ENCODE peak calls at places on chromosomes 11 and 22, in ten cellular contexts. One of them, this sample, is unnamed.
A peak's percentile ranks its signal among the peaks of the same experiment; 100 is the strongest.

GRCh38 chr11:64234840-64235379 is 526 bp downstream of the VEGFB start:
- DNase-seq in fibroblast of lung: no peak
- DNase-seq in MM.1S: peak; percentile 60
- DNase-seq in kidney: no peak
- DNase-seq in GM23248: peak; percentile 75
- DNase-seq in PC-3: peak; percentile 59
- DNase-seq in NT2/D1: no peak
- DNase-seq in endodermal cell: peak; percentile 76
- DNase-seq in neural progenitor cell: peak; percentile 64
- DNase-seq in HepG2: no peak
- DNase-seq in this sample: peak; percentile 83

GRCh38 chr11:18594999-18595749 is 4.4 kb upstream of the MISFA start:
- DNase-seq in NT2/D1: no peak
- DNase-seq in PC-3: peak; percentile 12
- DNase-seq in MM.1S: no peak
- DNase-seq in kidney: no peak
- DNase-seq in GM23248: peak; percentile 9
- DNase-seq in HepG2: no peak
- DNase-seq in endodermal cell: no peak
- DNase-seq in fibroblast of lung: no peak
- DNase-seq in neural progenitor cell: no peak
- DNase-seq in this sample: no peak

GRCh38 chr11:62298975-62299374 is at the start of gene SCGB1D4:
- DNase-seq in kidney: no peak
- DNase-seq in PC-3: no peak
- DNase-seq in endodermal cell: no peak
- DNase-seq in neural progenitor cell: no peak
- DNase-seq in GM23248: no peak
- DNase-seq in fibroblast of lung: no peak
- DNase-seq in NT2/D1: no peak
- DNase-seq in HepG2: no peak
- DNase-seq in MM.1S: no peak
- DNase-seq in this sample: no peak

GRCh38 chr22:49739138-49739537 is 88.5 kb downstream of the BRD1 start:
- DNase-seq in kidney: no peak
- DNase-seq in NT2/D1: no peak
- DNase-seq in GM23248: no peak
- DNase-seq in fibroblast of lung: no peak
- DNase-seq in MM.1S: no peak
- DNase-seq in PC-3: no peak
- DNase-seq in endodermal cell: no peak
- DNase-seq in neural progenitor cell: no peak
- DNase-seq in HepG2: no peak
- DNase-seq in this sample: no peak

GRCh38 chr11:69698362-69698761 is 5.5 kb downstream of the FGF19 start:
- DNase-seq in MM.1S: no peak
- DNase-seq in neural progenitor cell: no peak
- DNase-seq in HepG2: no peak
- DNase-seq in PC-3: no peak
- DNase-seq in endodermal cell: no peak
- DNase-seq in NT2/D1: no peak
- DNase-seq in fibroblast of lung: no peak
- DNase-seq in kidney: no peak
- DNase-seq in GM23248: no peak
- DNase-seq in this sample: no peak

GRCh38 chr11:119144825-119145476 is 3.9 kb upstream of the ABCG4 start:
- DNase-seq in HepG2: peak; percentile 77
- DNase-seq in GM23248: peak; percentile 81
- DNase-seq in PC-3: peak; percentile 83
- DNase-seq in NT2/D1: peak; percentile 74
- DNase-seq in endodermal cell: peak; percentile 95
- DNase-seq in neural progenitor cell: peak; percentile 88
- DNase-seq in MM.1S: peak; percentile 63
- DNase-seq in fibroblast of lung: peak; percentile 71
- DNase-seq in kidney: peak; percentile 76
- DNase-seq in this sample: peak; percentile 71

GRCh38 chr11:71307811-71308645 is 55.7 kb upstream of the SHANK2 start:
- DNase-seq in HepG2: no peak
- DNase-seq in NT2/D1: no peak
- DNase-seq in MM.1S: no peak
- DNase-seq in GM23248: no peak
- DNase-seq in PC-3: peak; percentile 58
- DNase-seq in endodermal cell: peak; percentile 39
- DNase-seq in fibroblast of lung: no peak
- DNase-seq in neural progenitor cell: no peak
- DNase-seq in kidney: no peak
- DNase-seq in this sample: no peak

GRCh38 chr11:10934293-10934850 is 76.5 kb upstream of the ZBED5 start:
- DNase-seq in NT2/D1: no peak
- DNase-seq in MM.1S: peak; percentile 71
- DNase-seq in endodermal cell: peak; percentile 66
- DNase-seq in HepG2: no peak
- DNase-seq in fibroblast of lung: no peak
- DNase-seq in PC-3: peak; percentile 27
- DNase-seq in kidney: no peak
- DNase-seq in GM23248: no peak
- DNase-seq in neural progenitor cell: no peak
- DNase-seq in this sample: peak; percentile 56

GRCh38 chr22:30873086-30873650 is 95.4 kb downstream of the MORC2 start:
- DNase-seq in HepG2: no peak
- DNase-seq in fibroblast of lung: no peak
- DNase-seq in kidney: no peak
- DNase-seq in NT2/D1: no peak
- DNase-seq in MM.1S: no peak
- DNase-seq in PC-3: no peak
- DNase-seq in GM23248: no peak
- DNase-seq in neural progenitor cell: no peak
- DNase-seq in endodermal cell: peak; percentile 24
- DNase-seq in this sample: no peak

GRCh38 chr11:27041141-27041869 is 690 bp downstream of the BBOX1 start:
- DNase-seq in MM.1S: no peak
- DNase-seq in endodermal cell: no peak
- DNase-seq in PC-3: no peak
- DNase-seq in HepG2: no peak
- DNase-seq in GM23248: no peak
- DNase-seq in neural progenitor cell: peak; percentile 56
- DNase-seq in NT2/D1: no peak
- DNase-seq in fibroblast of lung: no peak
- DNase-seq in kidney: no peak
- DNase-seq in this sample: no peak

GRCh38 chr11:10351768-10352641 is 47.1 kb downstream of the ADM start:
- DNase-seq in HepG2: peak; percentile 89
- DNase-seq in MM.1S: no peak
- DNase-seq in fibroblast of lung: peak; percentile 81
- DNase-seq in endodermal cell: peak; percentile 96
- DNase-seq in NT2/D1: peak; percentile 94
- DNase-seq in kidney: no peak
- DNase-seq in GM23248: peak; percentile 93
- DNase-seq in PC-3: peak; percentile 72
- DNase-seq in neural progenitor cell: peak; percentile 94
- DNase-seq in this sample: no peak

GRCh38 chr11:111586305-111586915 is 15.8 kb upstream of the SIK2 start:
- DNase-seq in NT2/D1: no peak
- DNase-seq in kidney: no peak
- DNase-seq in HepG2: peak; percentile 51
- DNase-seq in neural progenitor cell: peak; percentile 57
- DNase-seq in fibroblast of lung: peak; percentile 58
- DNase-seq in endodermal cell: no peak
- DNase-seq in PC-3: peak; percentile 85
- DNase-seq in MM.1S: peak; percentile 64
- DNase-seq in GM23248: peak; percentile 75
- DNase-seq in this sample: peak; percentile 99

DNA sequence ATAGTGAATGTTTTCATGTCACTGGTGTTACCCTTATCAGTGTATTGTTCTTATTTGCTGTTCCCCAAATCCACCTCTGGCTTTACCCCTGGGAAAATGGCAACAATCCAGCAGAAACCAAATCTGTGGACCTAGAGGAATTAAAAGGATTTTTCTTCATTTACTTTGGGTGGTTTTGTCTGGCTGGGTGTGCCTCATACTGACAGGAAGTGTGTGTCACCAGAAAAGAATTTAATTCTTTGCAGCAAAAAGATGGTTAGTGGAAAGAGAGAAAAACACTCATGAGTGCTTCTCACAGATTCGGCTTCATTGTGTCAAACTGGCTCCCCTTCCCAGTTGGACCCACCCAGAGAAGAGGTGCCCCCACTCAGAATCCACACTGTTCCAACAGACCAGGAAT is 38.9 kb downstream of the FZD4 start:
- DNase-seq in fibroblast of lung: peak; percentile 92
- DNase-seq in HepG2: no peak
- DNase-seq in MM.1S: no peak
- DNase-seq in GM23248: peak; percentile 88
- DNase-seq in PC-3: peak; percentile 96
- DNase-seq in NT2/D1: no peak
- DNase-seq in neural progenitor cell: no peak
- DNase-seq in endodermal cell: no peak
- DNase-seq in kidney: no peak
- DNase-seq in this sample: no peak
- H3K9ac ChIP-seq in fibroblast of lung: peak overlapping the region; percentile 22
- H3K9ac ChIP-seq in HepG2: no peak overlapping the region
- H3K9ac ChIP-seq in MM.1S: no peak overlapping the region
- H3K9ac ChIP-seq in GM23248: peak overlapping the region; percentile 70
- H3K9ac ChIP-seq in PC-3: peak overlapping the region; percentile 73
- H3K9ac ChIP-seq in NT2/D1: no peak overlapping the region
- H3K9ac ChIP-seq in neural progenitor cell: no peak overlapping the region
- H3K9ac ChIP-seq in endodermal cell: no peak overlapping the region
- H3K9ac ChIP-seq in kidney: no peak overlapping the region
- H3K9ac ChIP-seq in this sample: no peak overlapping the region

GRCh38 chr11:107044503-107044902 is 26.2 kb upstream of the GUCY1A2 start:
- DNase-seq in neural progenitor cell: no peak
- DNase-seq in NT2/D1: no peak
- DNase-seq in kidney: no peak
- DNase-seq in PC-3: peak; percentile 40
- DNase-seq in endodermal cell: no peak
- DNase-seq in MM.1S: no peak
- DNase-seq in fibroblast of lung: peak; percentile 72
- DNase-seq in HepG2: no peak
- DNase-seq in GM23248: peak; percentile 31
- DNase-seq in this sample: no peak
- H3K9ac ChIP-seq in neural progenitor cell: no peak overlapping the region
- H3K9ac ChIP-seq in NT2/D1: no peak overlapping the region
- H3K9ac ChIP-seq in kidney: no peak overlapping the region
- H3K9ac ChIP-seq in PC-3: no peak overlapping the region
- H3K9ac ChIP-seq in endodermal cell: no peak overlapping the region
- H3K9ac ChIP-seq in MM.1S: no peak overlapping the region
- H3K9ac ChIP-seq in fibroblast of lung: no peak overlapping the region
- H3K9ac ChIP-seq in HepG2: no peak overlapping the region
- H3K9ac ChIP-seq in GM23248: no peak overlapping the region
- H3K9ac ChIP-seq in this sample: no peak overlapping the region

GRCh38 chr11:858993-859339 is 16.3 kb downstream of the TSPAN4 start:
- DNase-seq in PC-3: no peak
- DNase-seq in HepG2: no peak
- DNase-seq in kidney: no peak
- DNase-seq in GM23248: no peak
- DNase-seq in MM.1S: no peak
- DNase-seq in neural progenitor cell: no peak
- DNase-seq in NT2/D1: no peak
- DNase-seq in fibroblast of lung: no peak
- DNase-seq in endodermal cell: no peak
- DNase-seq in this sample: no peak

GRCh38 chr11:858053-858992 is 15.7 kb downstream of the TSPAN4 start:
- DNase-seq in kidney: no peak
- DNase-seq in PC-3: no peak
- DNase-seq in MM.1S: no peak
- DNase-seq in endodermal cell: no peak
- DNase-seq in NT2/D1: no peak
- DNase-seq in fibroblast of lung: no peak
- DNase-seq in HepG2: no peak
- DNase-seq in neural progenitor cell: no peak
- DNase-seq in GM23248: no peak
- DNase-seq in this sample: no peak

GRCh38 chr11:861105-861479 is 18.4 kb downstream of the TSPAN4 start:
- DNase-seq in NT2/D1: no peak
- DNase-seq in kidney: no peak
- DNase-seq in neural progenitor cell: no peak
- DNase-seq in endodermal cell: no peak
- DNase-seq in HepG2: no peak
- DNase-seq in GM23248: no peak
- DNase-seq in MM.1S: no peak
- DNase-seq in PC-3: no peak
- DNase-seq in fibroblast of lung: no peak
- DNase-seq in this sample: no peak

GRCh38 chr11:860238-861104 is 17.8 kb downstream of the TSPAN4 start:
- DNase-seq in HepG2: no peak
- DNase-seq in MM.1S: no peak
- DNase-seq in endodermal cell: no peak
- DNase-seq in kidney: no peak
- DNase-seq in NT2/D1: no peak
- DNase-seq in fibroblast of lung: no peak
- DNase-seq in neural progenitor cell: no peak
- DNase-seq in PC-3: no peak
- DNase-seq in GM23248: no peak
- DNase-seq in this sample: no peak

DNA sequence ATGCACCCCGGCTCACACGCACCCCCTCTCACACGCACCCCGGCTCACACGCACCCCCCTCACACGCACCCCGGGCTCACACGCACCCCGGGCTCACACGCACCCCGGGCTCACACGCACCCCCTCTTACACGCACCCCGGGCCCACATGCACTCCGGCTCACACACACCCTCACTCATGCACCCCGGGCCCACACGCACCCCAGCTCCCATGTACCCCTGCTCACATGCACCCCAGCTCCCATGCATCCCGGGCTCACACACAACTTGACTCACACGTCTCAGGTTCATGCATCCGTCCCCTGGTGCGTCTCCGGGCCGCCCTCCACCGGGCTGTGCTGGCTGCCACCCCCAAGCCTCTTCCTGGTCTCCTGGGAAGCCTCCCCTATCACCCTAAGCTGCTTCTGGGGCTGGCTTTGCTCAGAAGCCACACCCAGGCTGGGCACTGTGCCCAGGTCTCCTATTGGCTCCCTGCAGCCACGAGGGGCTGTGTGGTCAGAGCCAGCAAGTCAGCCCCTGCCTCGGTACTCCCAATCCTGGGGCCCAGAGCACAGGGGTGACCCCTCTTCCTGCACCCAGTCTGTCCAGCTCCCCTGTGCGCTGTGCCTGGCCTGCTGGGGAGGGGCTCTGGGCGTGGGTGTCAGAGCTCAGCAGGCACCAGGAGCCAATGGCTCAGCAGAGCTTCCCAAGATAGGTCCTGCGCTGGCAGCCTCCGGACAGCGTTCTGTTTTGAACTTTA is 16.9 kb downstream of the TSPAN4 start:
- DNase-seq in HepG2: no peak
- DNase-seq in NT2/D1: no peak
- DNase-seq in GM23248: peak; percentile 91
- DNase-seq in kidney: peak; percentile 95
- DNase-seq in fibroblast of lung: peak; percentile 80
- DNase-seq in endodermal cell: no peak
- DNase-seq in neural progenitor cell: no peak
- DNase-seq in PC-3: peak; percentile 26
- DNase-seq in MM.1S: no peak
- DNase-seq in this sample: peak; percentile 74
- H3K9ac ChIP-seq in HepG2: no peak overlapping the region
- H3K9ac ChIP-seq in NT2/D1: peak overlapping the region; percentile 76
- H3K9ac ChIP-seq in GM23248: peak overlapping the region; percentile 42
- H3K9ac ChIP-seq in kidney: no peak overlapping the region
- H3K9ac ChIP-seq in fibroblast of lung: peak overlapping the region; percentile 49
- H3K9ac ChIP-seq in endodermal cell: no peak overlapping the region
- H3K9ac ChIP-seq in neural progenitor cell: no peak overlapping the region
- H3K9ac ChIP-seq in PC-3: no peak overlapping the region
- H3K9ac ChIP-seq in MM.1S: no peak overlapping the region
- H3K9ac ChIP-seq in this sample: no peak overlapping the region

GRCh38 chr11:67006029-67006884 is 16.7 kb upstream of the SYT12 start:
- DNase-seq in GM23248: peak; percentile 27
- DNase-seq in HepG2: peak; percentile 52
- DNase-seq in kidney: no peak
- DNase-seq in neural progenitor cell: peak; percentile 23
- DNase-seq in NT2/D1: peak; percentile 79
- DNase-seq in PC-3: peak; percentile 49
- DNase-seq in MM.1S: peak; percentile 50
- DNase-seq in fibroblast of lung: peak; percentile 18
- DNase-seq in endodermal cell: peak; percentile 86
- DNase-seq in this sample: peak; percentile 93
- H3K9ac ChIP-seq in GM23248: no peak overlapping the region
- H3K9ac ChIP-seq in HepG2: no peak overlapping the region
- H3K9ac ChIP-seq in kidney: no peak overlapping the region
- H3K9ac ChIP-seq in neural progenitor cell: no peak overlapping the region
- H3K9ac ChIP-seq in NT2/D1: no peak overlapping the region
- H3K9ac ChIP-seq in PC-3: no peak overlapping the region
- H3K9ac ChIP-seq in MM.1S: no peak overlapping the region
- H3K9ac ChIP-seq in fibroblast of lung: no peak overlapping the region
- H3K9ac ChIP-seq in endodermal cell: no peak overlapping the region
- H3K9ac ChIP-seq in this sample: no peak overlapping the region